ENCODE peak calls at places on chromosome 3, in six cellular contexts. X is activated T-helper 9 cell treated with anti-CD3 and anti-CD28 coated beads, Interleukin-2, amount 50 U/mL, for 16 hours; H is astrocyte of the hippocampus; B is GM19239; Q is activated CD8-positive, alpha-beta memory T cell treated with anti-CD3 and anti-CD28 coated beads, Interleukin-2, amount 50 U/mL, for 4 hours; K is natural killer cell treated with Interleukin-12 subunit alpha and Interleukin-12 subunit beta and Interleukin-15 and Interleukin-18, amount 100 ng/mL, for 72 hours. O is an unnamed sample.

GRCh38 chr3:113625724-113626348 is 70.6 kb downstream of the USF3 start:
- DNase-seq in X (no peak), H (no peak), Q (no peak), B (no peak), K (no peak), O (no peak)

GRCh38 chr3:153624310-153625030 is 462.4 kb downstream of the RAP2B start:
- DNase-seq in X (no peak), Q (peak), K (no peak), B (no peak), H (no peak), O (no peak)

GRCh38 chr3:17605032-17605431 is 137.4 kb downstream of the TBC1D5 start:
- DNase-seq in H (peak), K (no peak), Q (no peak), B (no peak), X (no peak), O (no peak)

GRCh38 chr3:194140520-194141414 is 4.8 kb downstream of the HES1 start:
- DNase-seq in X (peak), B (no peak), K (no peak), H (peak), Q (peak), O (no peak)

GRCh38 chr3:169147246-169148008 is 516.1 kb downstream of the MECOM start:
- DNase-seq in X (no peak), K (no peak), H (peak), Q (no peak), B (no peak), O (no peak)

GRCh38 chr3:15796771-15797599 is 794 bp downstream of the ANKRD28 start:
- DNase-seq in X (no peak), K (no peak), H (peak), Q (no peak), B (no peak), O (no peak)

GRCh38 chr3:162491957-162492356 is 995.3 kb downstream of the OTOL1 start:
- DNase-seq in Q (no peak), X (no peak), B (no peak), H (no peak), K (no peak), O (no peak)

GRCh38 chr3:38365469-38366062 is 19.0 kb downstream of the XYLB start:
- DNase-seq in B (no peak), X (no peak), K (no peak), H (no peak), Q (no peak), O (no peak)

GRCh38 chr3:177995006-177995732 is 541.1 kb upstream of the KCNMB2 start:
- DNase-seq in H (no peak), K (no peak), B (no peak), X (no peak), Q (no peak), O (no peak)

GRCh38 chr3:48222616-48223513 is at the start of gene CAMP:
- DNase-seq in K (no peak), Q (no peak), H (peak), B (peak), X (no peak), O (peak)

GRCh38 chr3:8482263-8482662 is 19.4 kb upstream of the LMCD1 start:
- DNase-seq in X (no peak), Q (no peak), K (no peak), B (no peak), H (peak), O (no peak)

GRCh38 chr3:158420654-158421396 is 150.2 kb upstream of the MLF1 start:
- DNase-seq in X (no peak), K (no peak), B (no peak), H (peak), Q (no peak), O (peak)

GRCh38 chr3:53846134-53846850 is at the start of the genes CHDH and IL17RB:
- DNase-seq in Q (no peak), X (no peak), B (peak), H (peak), K (no peak), O (peak)